ENCODE peak calls at places on chromosomes 4 and X, in five cellular contexts. G is AG10803, O is NB4, R is progenitor cell of endocrine pancreas, P is upper lobe of right lung. U is an unnamed sample.

GRCh38 chr4:64582492-64582891 is 173.2 kb upstream of the TECRL start:
- DNase-seq in G (no peak), O (no peak), R (no peak), P (no peak), U (no peak)

GRCh38 chrX:152932598-152933175 is 34.8 kb downstream of the ZNF185 start:
- DNase-seq in G (no peak), O (no peak), R (no peak), P (no peak), U (no peak)

GRCh38 chrX:3377560-3377959 is 31.1 kb upstream of the MXRA5 start:
- DNase-seq in G (no peak), O (no peak), R (no peak), P (no peak), U (no peak)

GRCh38 chr4:184446132-184446531 is 28.2 kb downstream of the IRF2 start:
- DNase-seq in G (no peak), O (no peak), R (no peak), P (no peak), U (no peak)

GRCh38 chrX:16319929-16320328 is 152.6 kb downstream of the MAGEB17 start:
- DNase-seq in G (no peak), O (no peak), R (no peak), P (no peak), U (no peak)

GRCh38 chr4:133997440-133997839 is 204.1 kb downstream of the PABPC4L start:
- DNase-seq in G (no peak), O (no peak), R (no peak), P (no peak), U (no peak)

GRCh38 chrX:1526565-1526964 is 10.4 kb downstream of the P2RY8 start:
- DNase-seq in G (no peak), O (no peak), R (no peak), P (no peak), U (no peak)

GRCh38 chrX:145751943-145752342 is 65.7 kb upstream of the SLITRK2 start:
- DNase-seq in G (peak), O (no peak), R (no peak), P (no peak), U (no peak)

GRCh38 chr4:27096142-27096824 is 235.6 kb downstream of the STIM2 start:
- DNase-seq in G (no peak), O (peak), R (no peak), P (no peak), U (no peak)
- TF ChIP-seq CTCF in G (no peak), O (peak), R (peak), P (no peak), U (no peak)

DNA sequence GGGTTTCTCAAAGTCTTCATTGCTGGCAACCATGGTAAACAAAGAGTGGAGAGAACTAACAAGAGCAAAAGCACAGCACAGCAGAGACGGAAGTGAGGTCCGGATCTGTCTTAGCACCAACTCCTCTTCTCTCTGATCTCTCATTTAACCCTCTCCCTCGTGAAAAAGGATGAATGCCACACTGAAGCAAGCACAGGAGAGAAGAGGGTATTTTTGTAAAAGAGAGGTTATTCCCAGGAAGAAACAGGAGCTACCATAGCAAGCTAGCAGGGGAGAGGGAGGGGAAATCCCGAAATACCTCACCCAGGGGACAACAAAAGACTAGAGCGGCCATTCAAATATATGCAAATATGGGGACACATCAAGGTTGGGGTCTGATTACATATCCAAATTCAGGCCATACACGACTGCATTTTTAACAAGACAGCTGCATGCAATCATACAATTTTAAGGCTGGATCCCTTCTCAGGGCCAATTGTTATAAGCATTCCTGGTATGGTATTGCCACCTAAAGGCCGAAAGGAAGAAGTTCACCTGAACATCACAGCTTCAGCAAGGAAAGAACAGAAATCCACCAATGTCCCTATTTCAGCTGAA is 46.6 kb downstream of the CD40LG start:
- DNase-seq in G (peak), O (peak), R (no peak), P (no peak), U (no peak)
- TF ChIP-seq CTCF in G (peak), O (peak), R (peak), P (peak), U (peak)

GRCh38 chr4:7815562-7815961 is 124.1 kb downstream of the AFAP1 start:
- DNase-seq in G (peak), O (peak), R (no peak), P (no peak), U (no peak)
- TF ChIP-seq CTCF in G (peak), O (no peak), R (no peak), P (no peak), U (no peak)

DNA sequence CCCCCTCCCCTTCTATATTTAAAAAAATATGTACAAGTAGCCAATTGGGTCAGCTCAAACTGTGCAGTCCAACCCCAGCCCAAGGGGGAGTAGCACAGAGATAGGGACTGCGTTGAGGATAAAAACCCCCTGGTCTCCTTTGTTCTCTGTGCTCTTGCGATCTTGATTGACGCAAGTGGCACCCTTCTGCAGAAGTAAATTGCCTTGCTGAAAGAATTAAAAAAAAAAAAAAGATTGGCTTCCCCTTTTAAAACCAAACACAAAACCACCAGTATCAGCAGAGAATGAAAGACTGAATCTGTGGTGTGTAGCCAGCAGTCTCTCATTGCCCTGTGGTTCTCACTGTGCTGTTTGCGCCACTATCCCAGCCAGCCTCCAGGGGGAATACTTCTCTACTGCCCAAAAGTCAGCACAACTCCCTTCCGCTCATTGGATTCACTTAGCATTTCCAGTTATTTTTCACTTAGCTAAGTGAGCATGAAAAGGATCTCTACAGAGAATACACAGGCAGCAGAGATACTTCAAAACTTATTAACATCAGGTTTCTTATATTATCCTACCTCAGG is 29.7 kb downstream of the MANBA start:
- DNase-seq in G (no peak), O (peak), R (no peak), P (no peak), U (no peak)
- TF ChIP-seq CTCF in G (peak), O (no peak), R (no peak), P (no peak), U (no peak)

GRCh38 chr4:121696140-121696640 is 590 bp downstream of the ANXA5 start:
- DNase-seq in G (peak), O (peak), R (peak), P (peak), U (no peak)
- TF ChIP-seq CTCF in G (peak), O (no peak), R (peak), P (peak), U (no peak)

GRCh38 chrX:24493740-24494543 is 28.9 kb downstream of the PDK3 start:
- DNase-seq in G (no peak), O (no peak), R (no peak), P (no peak), U (no peak)

GRCh38 chrX:24495700-24496099 is 30.6 kb downstream of the PDK3 start:
- DNase-seq in G (no peak), O (no peak), R (no peak), P (no peak), U (no peak)

GRCh38 chrX:24498975-24499374 is 33.9 kb downstream of the PDK3 start:
- DNase-seq in G (peak), O (peak), R (no peak), P (no peak), U (no peak)

GRCh38 chrX:24494544-24495113 is 29.5 kb downstream of the PDK3 start:
- DNase-seq in G (peak), O (no peak), R (no peak), P (no peak), U (no peak)

GRCh38 chrX:24498181-24498580 is 33.1 kb downstream of the PDK3 start:
- DNase-seq in G (peak), O (peak), R (no peak), P (no peak), U (no peak)
- TF ChIP-seq CTCF in G (peak), O (no peak), R (peak), P (no peak), U (no peak)

DNA sequence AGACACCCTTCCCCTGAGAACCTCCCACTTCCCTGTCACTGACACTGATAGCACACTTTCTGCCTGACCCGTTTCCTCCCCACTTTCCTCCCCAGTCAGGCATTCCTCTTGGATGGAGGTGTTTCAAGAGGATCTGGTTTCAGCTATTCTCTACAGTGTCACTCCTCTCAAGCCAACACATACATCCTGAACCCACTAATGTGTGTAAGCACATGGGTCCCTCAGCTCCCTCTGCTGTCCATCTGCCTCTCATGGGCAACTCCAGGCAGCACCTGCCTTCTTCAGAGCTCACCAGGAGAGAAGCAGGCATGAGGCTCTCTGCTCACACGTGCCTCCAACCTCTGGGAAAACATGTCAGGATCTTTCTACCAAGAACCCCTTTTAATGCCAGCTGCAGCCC is 207.6 kb downstream of the NAF1 start:
- DNase-seq in G (no peak), O (peak), R (no peak), P (no peak), U (no peak)
- TF ChIP-seq CTCF in G (no peak), O (no peak), R (peak), P (no peak), U (peak)

GRCh38 chr4:25563071-25563564 is 92.5 kb upstream of the SLC34A2 start:
- DNase-seq in G (no peak), O (no peak), R (no peak), P (peak), U (no peak)
- TF ChIP-seq CTCF in G (no peak), O (no peak), R (no peak), P (no peak), U (no peak)

GRCh38 chr4:168152837-168153500 is 60.6 kb downstream of the ANXA10 start:
- DNase-seq in G (no peak), O (no peak), R (no peak), P (no peak), U (no peak)
- TF ChIP-seq CTCF in G (no peak), O (no peak), R (no peak), P (no peak), U (no peak)

U was measured in D721Med.